ENCODE peak calls at places on chromosomes 16 and 17, in five cellular contexts. Q, W, R, I and F are unnamed samples.

GRCh38 chr17:17191346-17191792 is 14.8 kb downstream of the PLD6 start:
- DNase-seq in Q (no peak), W (no peak), I (no peak), R (no peak), F (no peak)

GRCh38 chr17:38568274-38568673 is 37.5 kb downstream of the SRCIN1 start:
- DNase-seq in I (no peak), Q (no peak), R (no peak), W (no peak), F (no peak)

GRCh38 chr17:653724-654123 is 60.9 kb downstream of the VPS53 start:
- DNase-seq in R (no peak), Q (no peak), W (no peak), I (no peak), F (no peak)

GRCh38 chr17:50348522-50349240 is 2.8 kb downstream of the XYLT2 start:
- DNase-seq in R (no peak), W (no peak), I (peak), Q (no peak), F (no peak)

GRCh38 chr17:7167832-7168231 is 11.3 kb downstream of the ASGR1 start:
- DNase-seq in I (no peak), R (no peak), W (no peak), Q (no peak), F (no peak)

GRCh38 chr17:66006654-66007053 is 185.3 kb downstream of the CEP112 start:
- DNase-seq in I (no peak), Q (no peak), R (no peak), W (no peak), F (no peak)

GRCh38 chr17:28174352-28175046 is 132.0 kb downstream of the NLK start:
- DNase-seq in R (no peak), W (no peak), Q (no peak), I (peak), F (no peak)

GRCh38 chr16:6016530-6017184 is 919.1 kb upstream of the EEF2KMT start:
- DNase-seq in R (no peak), W (no peak), I (peak), Q (peak), F (no peak)

GRCh38 chr16:64102654-64103053 is 1019.2 kb downstream of the CDH11 start:
- DNase-seq in R (no peak), W (no peak), I (no peak), Q (no peak), F (no peak)

GRCh38 chr17:45973099-45973838 is 25.8 kb upstream of the STH start:
- DNase-seq in I (no peak), W (no peak), R (no peak), Q (no peak), F (no peak)

GRCh38 chr17:3693829-3694231 is 2.1 kb downstream of the P2RX5 start:
- DNase-seq in I (no peak), W (no peak), R (peak), Q (no peak), F (no peak)

GRCh38 chr16:79146-80054 is 1.4 kb downstream of the MPG start:
- DNase-seq in R (no peak), I (no peak), W (no peak), Q (no peak), F (no peak)

GRCh38 chr16:10345629-10346028 is 40.2 kb upstream of the ATF7IP2 start:
- DNase-seq in Q (no peak), R (no peak), W (no peak), I (no peak), F (no peak)

GRCh38 chr17:3635474-3636153 is 436 bp downstream of the SHPK start:
- DNase-seq in W (no peak), Q (no peak), R (no peak), I (peak), F (no peak)

GRCh38 chr17:9199474-9200196 is 178.3 kb downstream of the NTN1 start:
- DNase-seq in I (no peak), R (no peak), W (no peak), Q (no peak), F (no peak)

GRCh38 chr17:63399316-63399715 is 46.8 kb downstream of the CYB561 start:
- DNase-seq in Q (no peak), W (no peak), R (no peak), I (no peak), F (no peak)

GRCh38 chr16:19174478-19174877 is 6.4 kb downstream of the SYT17 start:
- DNase-seq in I (no peak), R (no peak), Q (no peak), W (no peak), F (no peak)

GRCh38 chr17:13415877-13416416 is 185.8 kb downstream of the HS3ST3A1 start:
- DNase-seq in Q (no peak), W (no peak), R (no peak), I (no peak), F (no peak)

GRCh38 chr17:57366177-57366557 is 109.8 kb downstream of the MSI2 start:
- DNase-seq in W (no peak), I (no peak), Q (no peak), R (no peak), F (no peak)

GRCh38 chr17:67157732-67158639 is 87.0 kb downstream of the HELZ start:
- DNase-seq in I (peak), R (no peak), W (no peak), Q (peak), F (peak)

GRCh38 chr17:51128089-51128488 is 7.4 kb upstream of the SPAG9 start:
- DNase-seq in Q (peak), W (no peak), I (no peak), R (no peak), F (no peak)

GRCh38 chr16:70696952-70697600 is 11.2 kb upstream of the MTSS2 start:
- DNase-seq in W (no peak), I (no peak), R (no peak), Q (no peak), F (no peak)

GRCh38 chr16:414395-415169 is 10.9 kb upstream of the RAB11FIP3 start:
- DNase-seq in W (no peak), Q (no peak), I (no peak), R (no peak), F (no peak)

GRCh38 chr17:61323696-61324539 is 75.7 kb upstream of the TBX2 start:
- DNase-seq in Q (peak), I (no peak), W (no peak), R (no peak), F (no peak)

GRCh38 chr16:68250951-68251350 is 5.8 kb downstream of the PLA2G15 start:
- DNase-seq in R (no peak), Q (no peak), W (no peak), I (no peak), F (no peak)

GRCh38 chr16:56747486-56748045 is 17.6 kb downstream of the NUP93 start:
- DNase-seq in R (no peak), I (no peak), W (no peak), Q (no peak), F (no peak)

GRCh38 chr16:86457621-86458456 is 52.5 kb upstream of the FOXF1 start:
- DNase-seq in Q (no peak), I (no peak), W (no peak), R (no peak), F (no peak)

GRCh38 chr17:12632785-12633184 is 32.9 kb upstream of the MYOCD start:
- DNase-seq in Q (no peak), I (no peak), R (no peak), W (no peak), F (no peak)

GRCh38 chr17:61580502-61580901 is 10.5 kb downstream of the NACA2 start:
- DNase-seq in W (no peak), R (no peak), Q (no peak), I (no peak), F (no peak)

GRCh38 chr16:53849585-53849984 is 145.6 kb downstream of the FTO start:
- DNase-seq in W (no peak), Q (no peak), R (no peak), I (no peak), F (no peak)

GRCh38 chr17:76710863-76711611 is at the start of gene MXRA7:
- DNase-seq in R (peak), Q (peak), W (peak), I (peak), F (peak)

GRCh38 chr17:78075545-78075944 is 53.0 kb downstream of the TMC6 start:
- DNase-seq in I (no peak), Q (no peak), R (no peak), W (no peak), F (no peak)

GRCh38 chr16:79876332-79876730 is 275.8 kb upstream of the MAF start:
- DNase-seq in Q (no peak), W (no peak), I (no peak), R (no peak), F (no peak)

GRCh38 chr16:67914758-67915622 is 16.7 kb downstream of the CTRL start:
- DNase-seq in I (no peak), R (no peak), Q (no peak), W (no peak), F (no peak)

GRCh38 chr16:1708083-1708767 is 2.2 kb downstream of the MAPK8IP3 start:
- DNase-seq in R (no peak), I (no peak), W (no peak), Q (no peak), F (no peak)

GRCh38 chr17:61405047-61405685 is 5.5 kb downstream of the TBX2 start:
- DNase-seq in W (no peak), Q (no peak), I (no peak), R (no peak), F (peak)

GRCh38 chr16:80667258-80667560 is 126.4 kb downstream of the DYNLRB2 start:
- DNase-seq in Q (no peak), I (no peak), W (no peak), R (no peak), F (no peak)

GRCh38 chr17:46772013-46772878 is 46.2 kb downstream of the WNT3 start:
- DNase-seq in Q (peak), R (peak), W (no peak), I (no peak), F (peak)

GRCh38 chr17:81552244-81553017 is at the start of gene FAAP100:
- DNase-seq in I (peak), R (peak), Q (peak), W (peak), F (peak)

GRCh38 chr17:72345083-72345482 is 224.3 kb downstream of the SOX9 start:
- DNase-seq in W (no peak), I (no peak), R (no peak), Q (no peak), F (no peak)

GRCh38 chr17:72343911-72344310 is 223.1 kb downstream of the SOX9 start:
- DNase-seq in Q (no peak), R (no peak), W (no peak), I (no peak), F (no peak)

GRCh38 chr17:72344613-72345012 is 223.8 kb downstream of the SOX9 start:
- DNase-seq in R (no peak), W (no peak), Q (no peak), I (no peak), F (no peak)

GRCh38 chr17:72346306-72346705 is 225.5 kb downstream of the SOX9 start:
- DNase-seq in W (no peak), R (no peak), Q (no peak), I (no peak), F (no peak)

GRCh38 chr17:72345536-72345935 is 224.7 kb downstream of the SOX9 start:
- DNase-seq in Q (no peak), W (no peak), R (no peak), I (no peak), F (no peak)
- TF ChIP-seq CTCF in Q (peak), W (no peak), R (no peak), I (no peak), F (no peak)

GRCh38 chr16:49737541-49737940 is 118.4 kb downstream of the ZNF423 start:
- DNase-seq in I (no peak), W (no peak), R (no peak), Q (no peak), F (no peak)

GRCh38 chr16:49742428-49743205 is 113.3 kb downstream of the ZNF423 start:
- DNase-seq in W (no peak), Q (no peak), I (no peak), R (no peak), F (no peak)

GRCh38 chr16:49740190-49740589 is 115.7 kb downstream of the ZNF423 start:
- DNase-seq in I (no peak), Q (no peak), R (no peak), W (no peak), F (no peak)

GRCh38 chr16:49743206-49743470 is 112.8 kb downstream of the ZNF423 start:
- DNase-seq in I (no peak), R (no peak), W (no peak), Q (no peak), F (no peak)

GRCh38 chr16:49739381-49739780 is 116.5 kb downstream of the ZNF423 start:
- DNase-seq in R (no peak), W (no peak), Q (peak), I (no peak), F (no peak)
- TF ChIP-seq CTCF in R (no peak), W (no peak), Q (no peak), I (no peak), F (peak)

GRCh38 chr16:15073101-15073500 is 17.2 kb upstream of the NTAN1 start:
- DNase-seq in Q (no peak), R (no peak), I (no peak), W (no peak), F (no peak)
- TF ChIP-seq CTCF in Q (no peak), R (no peak), I (no peak), W (no peak), F (no peak)

DNA sequence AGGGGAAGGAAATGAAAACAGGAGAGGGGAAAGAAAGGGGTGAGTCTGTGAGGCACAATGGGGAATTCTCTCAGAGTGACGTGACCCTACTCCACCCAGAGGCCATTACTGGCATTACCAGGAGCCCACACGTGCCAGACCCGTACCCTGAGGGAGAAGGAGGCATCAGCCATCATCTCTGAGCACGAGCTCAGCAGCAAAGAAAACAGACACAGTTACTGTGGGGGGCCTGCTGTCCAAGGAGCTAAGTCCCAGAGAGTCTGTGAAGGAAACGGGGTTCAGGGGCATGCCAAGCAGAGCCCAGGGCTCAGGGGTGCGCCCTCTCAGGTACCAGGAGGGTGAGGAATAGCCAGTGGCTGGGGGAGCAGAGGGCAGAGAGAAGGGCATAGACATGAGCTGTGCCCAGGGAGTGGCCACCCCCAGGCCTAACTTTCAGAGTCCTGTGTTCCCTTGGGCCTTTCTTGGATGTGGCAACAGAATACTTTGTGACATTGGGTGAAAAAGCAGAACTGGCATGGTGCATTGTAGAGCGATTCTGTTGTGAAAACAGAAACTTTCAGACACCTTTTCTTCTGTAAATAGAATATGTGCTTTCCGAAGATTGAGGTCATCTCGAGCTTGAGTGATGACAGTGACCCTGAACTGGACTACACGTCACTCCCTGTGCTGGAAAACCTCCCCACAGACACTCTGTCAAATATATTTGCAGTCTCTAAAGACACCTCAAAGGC is 11.3 kb downstream of the TAF1C start:
- DNase-seq in Q (no peak), I (peak), R (no peak), W (peak), F (no peak)
- TF ChIP-seq CTCF in Q (peak), I (peak), R (no peak), W (peak), F (peak)

GRCh38 chr16:87658564-87659225 is 56.4 kb downstream of the JPH3 start:
- DNase-seq in R (no peak), I (no peak), W (no peak), Q (no peak), F (no peak)

GRCh38 chr16:87662254-87663204 is 60.2 kb downstream of the JPH3 start:
- DNase-seq in Q (no peak), W (no peak), I (no peak), R (no peak), F (no peak)

GRCh38 chr16:87664792-87665191 is 62.5 kb downstream of the JPH3 start:
- DNase-seq in W (no peak), R (no peak), Q (no peak), I (no peak), F (no peak)

GRCh38 chr16:87665193-87665592 is 62.9 kb downstream of the JPH3 start:
- DNase-seq in R (no peak), W (no peak), I (no peak), Q (no peak), F (no peak)

GRCh38 chr16:87661561-87661960 is 59.3 kb downstream of the JPH3 start:
- DNase-seq in R (no peak), W (no peak), I (peak), Q (peak), F (no peak)
- TF ChIP-seq CTCF in R (no peak), W (no peak), I (no peak), Q (no peak), F (no peak)

GRCh38 chr16:85027349-85027967 is at the start of gene KIAA0513:
- DNase-seq in W (peak), R (peak), I (peak), Q (peak), F (peak)
- TF ChIP-seq CTCF in W (no peak), R (no peak), I (no peak), Q (no peak), F (peak)

GRCh38 chr16:29995911-29996772 is at the start of gene INO80E:
- DNase-seq in R (peak), W (peak), Q (peak), I (peak), F (peak)
- TF ChIP-seq CTCF in R (no peak), W (no peak), Q (no peak), I (no peak), F (no peak)